ENCODE peak calls at places on chromosomes 7 and 10, in seven cellular contexts. G, P, Z, H, D, B and N are unnamed samples.

GRCh38 chr7:123229426-123229825 is 29.7 kb upstream of the SLC13A1 start:
- DNase-seq in H (no peak), P (no peak), G (no peak), B (no peak), D (no peak), Z (no peak), N (no peak)

GRCh38 chr7:139853576-139854511 is 24.8 kb downstream of the TBXAS1 start:
- DNase-seq in Z (peak), P (no peak), H (no peak), D (no peak), B (peak), G (no peak), N (no peak)

GRCh38 chr10:60524541-60524940 is 134.9 kb upstream of the ANK3 start:
- DNase-seq in D (no peak), P (no peak), B (no peak), G (no peak), H (no peak), Z (peak), N (no peak)

GRCh38 chr7:42197391-42197790 is 39.6 kb downstream of the GLI3 start:
- DNase-seq in H (no peak), G (no peak), B (no peak), Z (peak), D (no peak), P (no peak), N (no peak)

GRCh38 chr7:67760971-67761370 is 764.3 kb downstream of the TYW1 start:
- DNase-seq in G (no peak), D (no peak), B (no peak), P (no peak), H (no peak), Z (no peak), N (no peak)

GRCh38 chr7:28410628-28411578 is 1.4 kb upstream of the CREB5 start:
- DNase-seq in G (no peak), P (peak), D (peak), B (peak), H (no peak), Z (peak), N (peak)

GRCh38 chr7:115183431-115184057 is 261.6 kb downstream of the MDFIC start:
- DNase-seq in H (no peak), Z (no peak), P (no peak), B (no peak), G (no peak), D (no peak), N (no peak)

GRCh38 chr10:123381271-123381670 is 227.1 kb downstream of the BUB3 start:
- DNase-seq in P (no peak), G (no peak), B (no peak), D (no peak), Z (peak), H (no peak), N (no peak)

GRCh38 chr7:131623154-131623553 is 66.7 kb upstream of the PODXL start:
- DNase-seq in H (no peak), B (no peak), G (no peak), D (peak), Z (no peak), P (no peak), N (peak)

GRCh38 chr10:94361161-94361794 is 1.5 kb downstream of the NOC3L start:
- DNase-seq in P (no peak), B (peak), G (no peak), D (no peak), H (no peak), Z (no peak), N (no peak)

GRCh38 chr10:91493313-91493712 is 83.2 kb downstream of the HECTD2 start:
- DNase-seq in G (no peak), P (no peak), Z (peak), B (peak), H (no peak), D (no peak), N (no peak)

GRCh38 chr10:23558361-23558799 is 119.5 kb downstream of the OTUD1 start:
- DNase-seq in D (no peak), Z (no peak), G (no peak), P (no peak), H (no peak), B (no peak), N (no peak)

GRCh38 chr10:35470535-35470934 is 134.2 kb downstream of the CCNY start:
- DNase-seq in Z (no peak), G (no peak), D (no peak), P (no peak), B (no peak), H (no peak), N (peak)

GRCh38 chr7:80999771-81000170 is 80.9 kb upstream of the SEMA3C start:
- DNase-seq in P (no peak), Z (no peak), G (no peak), H (no peak), D (no peak), B (no peak), N (no peak)

GRCh38 chr10:100485336-100485735 is 22.5 kb downstream of the WNT8B start:
- DNase-seq in D (no peak), G (no peak), P (peak), H (no peak), B (no peak), Z (no peak), N (no peak)

GRCh38 chr7:11846311-11846710 is 14.3 kb upstream of the THSD7A start:
- DNase-seq in B (no peak), G (no peak), P (no peak), Z (no peak), H (no peak), D (no peak), N (no peak)

GRCh38 chr7:50397320-50397970 is 52.7 kb downstream of the FIGNL1 start:
- DNase-seq in D (no peak), H (no peak), B (no peak), P (no peak), Z (no peak), G (no peak), N (no peak)

GRCh38 chr7:151379534-151380198 is 30.2 kb downstream of the WDR86 start:
- DNase-seq in G (no peak), H (no peak), D (no peak), P (no peak), Z (no peak), B (no peak), N (no peak)

GRCh38 chr10:3850999-3851937 is 66.3 kb upstream of the KLF6 start:
- DNase-seq in B (peak), G (no peak), Z (peak), H (no peak), D (no peak), P (no peak), N (peak)

GRCh38 chr10:96690755-96691730 is 29.3 kb downstream of the PIK3AP1 start:
- DNase-seq in Z (no peak), B (peak), H (no peak), P (no peak), G (no peak), D (no peak), N (no peak)

GRCh38 chr10:92074126-92074887 is 150.7 kb downstream of the BTAF1 start:
- DNase-seq in D (no peak), Z (no peak), H (no peak), P (no peak), G (no peak), B (no peak), N (no peak)

GRCh38 chr10:77872151-77872946 is 54.2 kb downstream of the DLG5 start:
- DNase-seq in G (no peak), H (no peak), B (no peak), P (no peak), Z (no peak), D (no peak), N (no peak)

GRCh38 chr10:17375936-17376584 is 78.3 kb downstream of the ST8SIA6 start:
- DNase-seq in B (peak), P (peak), G (no peak), Z (no peak), H (peak), D (no peak), N (no peak)

GRCh38 chr10:102775201-102775972 is 31.6 kb downstream of the WBP1L start:
- DNase-seq in B (no peak), P (no peak), H (no peak), Z (peak), G (no peak), D (peak), N (no peak)

GRCh38 chr10:11480687-11481086 is 130.8 kb downstream of the USP6NL start:
- DNase-seq in H (no peak), P (no peak), D (no peak), B (no peak), Z (no peak), G (no peak), N (no peak)

GRCh38 chr10:50554995-50555568 is 68.7 kb downstream of the SGMS1 start:
- DNase-seq in P (no peak), H (no peak), B (no peak), D (no peak), G (peak), Z (peak), N (peak)

GRCh38 chr10:18240185-18240882 is 100.1 kb downstream of the CACNB2 start:
- DNase-seq in P (no peak), H (no peak), D (no peak), G (no peak), Z (no peak), B (no peak), N (no peak)

GRCh38 chr7:67738958-67739357 is 742.3 kb downstream of the TYW1 start:
- DNase-seq in Z (peak), G (no peak), B (no peak), H (no peak), D (no peak), P (no peak), N (no peak)